ENCODE peak calls at places on chromosomes 7 and 10, in ten cellular contexts. One of them, this sample, is unnamed.

GRCh38 chr7:37385787-37386186 is 62.9 kb downstream of the ELMO1 start:
- DNase-seq in neuronal stem cell: no peak
- DNase-seq in CD4-positive, alpha-beta T cell: no peak
- DNase-seq in psoas muscle: no peak
- DNase-seq in dermis blood vessel endothelial cell: peak
- DNase-seq in A549: no peak
- DNase-seq in HFFc6: no peak
- DNase-seq in T-helper 9 cell: no peak
- DNase-seq in H7: no peak
- DNase-seq in WERI-Rb-1: no peak
- DNase-seq in this sample: no peak

GRCh38 chr7:49635800-49636199 is 137.6 kb upstream of the VWC2 start:
- DNase-seq in CD4-positive, alpha-beta T cell: no peak
- DNase-seq in neuronal stem cell: no peak
- DNase-seq in H7: no peak
- DNase-seq in A549: no peak
- DNase-seq in dermis blood vessel endothelial cell: no peak
- DNase-seq in HFFc6: no peak
- DNase-seq in T-helper 9 cell: no peak
- DNase-seq in WERI-Rb-1: no peak
- DNase-seq in psoas muscle: no peak
- DNase-seq in this sample: no peak

GRCh38 chr10:70212879-70213278 is 20.4 kb downstream of the PPA1 start:
- DNase-seq in dermis blood vessel endothelial cell: no peak
- DNase-seq in psoas muscle: no peak
- DNase-seq in T-helper 9 cell: no peak
- DNase-seq in HFFc6: no peak
- DNase-seq in CD4-positive, alpha-beta T cell: no peak
- DNase-seq in WERI-Rb-1: no peak
- DNase-seq in H7: no peak
- DNase-seq in A549: no peak
- DNase-seq in neuronal stem cell: no peak
- DNase-seq in this sample: no peak

GRCh38 chr7:103573479-103574058 is 127.6 kb upstream of the SLC26A5 start:
- DNase-seq in CD4-positive, alpha-beta T cell: no peak
- DNase-seq in A549: peak
- DNase-seq in neuronal stem cell: peak
- DNase-seq in WERI-Rb-1: no peak
- DNase-seq in T-helper 9 cell: no peak
- DNase-seq in dermis blood vessel endothelial cell: peak
- DNase-seq in H7: no peak
- DNase-seq in psoas muscle: no peak
- DNase-seq in HFFc6: peak
- DNase-seq in this sample: no peak

GRCh38 chr10:14486777-14487510 is 156.2 kb upstream of the FRMD4A start:
- DNase-seq in dermis blood vessel endothelial cell: no peak
- DNase-seq in H7: no peak
- DNase-seq in psoas muscle: no peak
- DNase-seq in HFFc6: no peak
- DNase-seq in T-helper 9 cell: no peak
- DNase-seq in A549: peak
- DNase-seq in neuronal stem cell: no peak
- DNase-seq in CD4-positive, alpha-beta T cell: no peak
- DNase-seq in WERI-Rb-1: no peak
- DNase-seq in this sample: no peak

GRCh38 chr7:111388016-111388415 is 174.3 kb downstream of the IMMP2L start:
- DNase-seq in CD4-positive, alpha-beta T cell: no peak
- DNase-seq in psoas muscle: no peak
- DNase-seq in H7: no peak
- DNase-seq in neuronal stem cell: no peak
- DNase-seq in HFFc6: no peak
- DNase-seq in T-helper 9 cell: no peak
- DNase-seq in WERI-Rb-1: no peak
- DNase-seq in A549: no peak
- DNase-seq in dermis blood vessel endothelial cell: no peak
- DNase-seq in this sample: no peak

GRCh38 chr10:70482982-70483760 is 4.6 kb downstream of the PALD1 start:
- DNase-seq in WERI-Rb-1: no peak
- DNase-seq in neuronal stem cell: no peak
- DNase-seq in CD4-positive, alpha-beta T cell: no peak
- DNase-seq in H7: peak
- DNase-seq in psoas muscle: no peak
- DNase-seq in A549: no peak
- DNase-seq in T-helper 9 cell: no peak
- DNase-seq in HFFc6: no peak
- DNase-seq in dermis blood vessel endothelial cell: no peak
- DNase-seq in this sample: no peak

GRCh38 chr10:120578890-120579289 is 121.9 kb downstream of the PLPP4 start:
- DNase-seq in HFFc6: no peak
- DNase-seq in T-helper 9 cell: no peak
- DNase-seq in A549: no peak
- DNase-seq in dermis blood vessel endothelial cell: no peak
- DNase-seq in CD4-positive, alpha-beta T cell: no peak
- DNase-seq in neuronal stem cell: no peak
- DNase-seq in WERI-Rb-1: no peak
- DNase-seq in H7: peak
- DNase-seq in psoas muscle: no peak
- DNase-seq in this sample: no peak

GRCh38 chr7:18666107-18666728 is 170.7 kb downstream of the HDAC9 start:
- DNase-seq in CD4-positive, alpha-beta T cell: peak
- DNase-seq in psoas muscle: peak
- DNase-seq in HFFc6: peak
- DNase-seq in dermis blood vessel endothelial cell: peak
- DNase-seq in neuronal stem cell: peak
- DNase-seq in WERI-Rb-1: peak
- DNase-seq in H7: peak
- DNase-seq in A549: peak
- DNase-seq in T-helper 9 cell: peak
- DNase-seq in this sample: peak

GRCh38 chr10:55631071-55631654 is 729.9 kb downstream of the ZWINT start:
- DNase-seq in H7: peak
- DNase-seq in psoas muscle: peak
- DNase-seq in T-helper 9 cell: no peak
- DNase-seq in HFFc6: no peak
- DNase-seq in A549: peak
- DNase-seq in neuronal stem cell: peak
- DNase-seq in WERI-Rb-1: peak
- DNase-seq in dermis blood vessel endothelial cell: peak
- DNase-seq in CD4-positive, alpha-beta T cell: no peak
- DNase-seq in this sample: peak

GRCh38 chr10:43963793-43964425 is 315.2 kb upstream of the ZNF32 start:
- DNase-seq in H7: no peak
- DNase-seq in neuronal stem cell: no peak
- DNase-seq in dermis blood vessel endothelial cell: peak
- DNase-seq in psoas muscle: no peak
- DNase-seq in T-helper 9 cell: no peak
- DNase-seq in A549: no peak
- DNase-seq in WERI-Rb-1: no peak
- DNase-seq in CD4-positive, alpha-beta T cell: no peak
- DNase-seq in HFFc6: no peak
- DNase-seq in this sample: no peak

GRCh38 chr7:117715784-117716445 is 157.3 kb downstream of the CTTNBP2 start:
- DNase-seq in H7: peak
- DNase-seq in A549: peak
- DNase-seq in neuronal stem cell: peak
- DNase-seq in WERI-Rb-1: peak
- DNase-seq in HFFc6: peak
- DNase-seq in dermis blood vessel endothelial cell: peak
- DNase-seq in psoas muscle: no peak
- DNase-seq in T-helper 9 cell: no peak
- DNase-seq in CD4-positive, alpha-beta T cell: no peak
- DNase-seq in this sample: peak

GRCh38 chr10:72248477-72249151 is 25.1 kb upstream of the DDIT4 start:
- DNase-seq in T-helper 9 cell: peak
- DNase-seq in H7: peak
- DNase-seq in dermis blood vessel endothelial cell: peak
- DNase-seq in WERI-Rb-1: no peak
- DNase-seq in A549: peak
- DNase-seq in neuronal stem cell: no peak
- DNase-seq in CD4-positive, alpha-beta T cell: peak
- DNase-seq in HFFc6: no peak
- DNase-seq in psoas muscle: peak
- DNase-seq in this sample: no peak